ENCODE peak calls at places on chromosome 4, in eight cellular contexts. M is A673; U is CD4-positive, alpha-beta memory T cell; O is left lung; R is PC-3; H is tibial nerve; E is tibial artery; K is kidney. I is an unnamed sample.
A peak's percentile ranks its signal among the peaks of the same experiment; 100 is the strongest.

GRCh38 chr4:8515316-8516060 is 64.7 kb upstream of the GPR78 start:
- DNase-seq in M (no peak), U (no peak), O (no peak), R (no peak), H (no peak), E (no peak), K (no peak), I (no peak)

GRCh38 chr4:534101-534575 is 35.1 kb downstream of the PIGG start:
- DNase-seq in M (no peak), U (no peak), O (no peak), R (no peak), H (no peak), E (no peak), K (peak; percentile 60), I (no peak)

GRCh38 chr4:55729306-55730142 is 90.1 kb upstream of the EXOC1L start:
- DNase-seq in M (no peak), U (no peak), O (no peak), R (no peak), H (no peak), E (no peak), K (no peak), I (no peak)

GRCh38 chr4:19285146-19285545 is 966.6 kb upstream of the SLIT2 start:
- DNase-seq in M (no peak), U (no peak), O (no peak), R (no peak), H (no peak), E (no peak), K (no peak), I (no peak)

GRCh38 chr4:150348079-150348478 is 233.9 kb upstream of the MAB21L2 start:
- DNase-seq in M (peak; percentile 72), U (no peak), O (no peak), R (peak; percentile 89), H (no peak), E (no peak), K (no peak), I (no peak)

GRCh38 chr4:182240161-182241130 is 2.8 kb upstream of the TENM3 start:
- DNase-seq in M (no peak), U (no peak), O (no peak), R (no peak), H (no peak), E (no peak), K (peak; percentile 84), I (no peak)

GRCh38 chr4:20618010-20618409 is 82.2 kb upstream of the PACRGL start:
- DNase-seq in M (no peak), U (no peak), O (peak; percentile 63), R (no peak), H (no peak), E (no peak), K (no peak), I (no peak)

GRCh38 chr4:134747108-134747805 is 545.7 kb upstream of the PABPC4L start:
- DNase-seq in M (no peak), U (no peak), O (no peak), R (peak; percentile 13), H (no peak), E (no peak), K (no peak), I (no peak)

GRCh38 chr4:124206779-124207605 is 505.5 kb downstream of the ANKRD50 start:
- DNase-seq in M (peak; percentile 60), U (no peak), O (no peak), R (peak; percentile 87), H (no peak), E (no peak), K (no peak), I (no peak)

GRCh38 chr4:55612341-55612740 is 20.3 kb upstream of the PDCL2 start:
- DNase-seq in M (no peak), U (no peak), O (no peak), R (no peak), H (no peak), E (no peak), K (no peak), I (no peak)

GRCh38 chr4:153241970-153242847 is 38.0 kb downstream of the TRIM2 start:
- DNase-seq in M (peak; percentile 96), U (no peak), O (no peak), R (no peak), H (no peak), E (no peak), K (no peak), I (no peak)

GRCh38 chr4:6962211-6963041 is 52.8 kb downstream of the TBC1D14 start:
- DNase-seq in M (no peak), U (no peak), O (no peak), R (no peak), H (no peak), E (no peak), K (no peak), I (no peak)

GRCh38 chr4:150479665-150480064 is 102.3 kb upstream of the MAB21L2 start:
- DNase-seq in M (no peak), U (no peak), O (peak; percentile 35), R (no peak), H (no peak), E (no peak), K (no peak), I (no peak)

GRCh38 chr4:82852751-82853053 is 38.3 kb downstream of the SEC31A start:
- DNase-seq in M (no peak), U (no peak), O (no peak), R (peak; percentile 2), H (no peak), E (no peak), K (no peak), I (no peak)

GRCh38 chr4:7166981-7167700 is 25.2 kb upstream of the SORCS2 start:
- DNase-seq in M (no peak), U (no peak), O (peak; percentile 26), R (no peak), H (peak; percentile 12), E (peak; percentile 57), K (no peak), I (no peak)

DNA sequence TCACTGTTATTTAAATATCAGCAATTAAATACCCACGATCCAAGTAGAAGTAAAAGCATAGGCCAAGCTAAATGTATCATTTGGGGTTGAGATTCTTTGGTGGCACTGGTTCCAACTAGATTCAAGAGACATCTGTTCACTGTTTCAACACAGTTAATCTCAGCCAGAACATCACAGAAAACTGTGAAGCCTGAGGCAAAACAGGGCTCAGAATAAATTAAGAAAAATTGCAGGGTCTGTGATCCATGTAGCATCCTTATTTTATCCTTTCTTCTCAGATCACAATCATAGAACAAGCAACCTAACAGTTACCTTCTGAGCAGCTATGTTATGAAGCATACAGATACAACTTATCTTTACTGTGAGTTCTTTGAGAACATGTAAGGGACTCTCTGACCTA is 23.7 kb downstream of the YTHDC1 start:
- DNase-seq in M (no peak), U (no peak), O (no peak), R (no peak), H (no peak), E (no peak), K (no peak), I (no peak)
- H3K36me3 ChIP-seq in M (peaks cover 25% of the 10 kb centered on the region), U (peaks cover 59% of the 10 kb centered on the region), O (peaks cover 80% of the 10 kb centered on the region), R (peaks cover 60% of the 10 kb centered on the region), H (peaks cover 97% of the 10 kb centered on the region), E (peaks cover 80% of the 10 kb centered on the region), K (peaks cover 40% of the 10 kb centered on the region), I (peaks cover 87% of the 10 kb centered on the region)

DNA sequence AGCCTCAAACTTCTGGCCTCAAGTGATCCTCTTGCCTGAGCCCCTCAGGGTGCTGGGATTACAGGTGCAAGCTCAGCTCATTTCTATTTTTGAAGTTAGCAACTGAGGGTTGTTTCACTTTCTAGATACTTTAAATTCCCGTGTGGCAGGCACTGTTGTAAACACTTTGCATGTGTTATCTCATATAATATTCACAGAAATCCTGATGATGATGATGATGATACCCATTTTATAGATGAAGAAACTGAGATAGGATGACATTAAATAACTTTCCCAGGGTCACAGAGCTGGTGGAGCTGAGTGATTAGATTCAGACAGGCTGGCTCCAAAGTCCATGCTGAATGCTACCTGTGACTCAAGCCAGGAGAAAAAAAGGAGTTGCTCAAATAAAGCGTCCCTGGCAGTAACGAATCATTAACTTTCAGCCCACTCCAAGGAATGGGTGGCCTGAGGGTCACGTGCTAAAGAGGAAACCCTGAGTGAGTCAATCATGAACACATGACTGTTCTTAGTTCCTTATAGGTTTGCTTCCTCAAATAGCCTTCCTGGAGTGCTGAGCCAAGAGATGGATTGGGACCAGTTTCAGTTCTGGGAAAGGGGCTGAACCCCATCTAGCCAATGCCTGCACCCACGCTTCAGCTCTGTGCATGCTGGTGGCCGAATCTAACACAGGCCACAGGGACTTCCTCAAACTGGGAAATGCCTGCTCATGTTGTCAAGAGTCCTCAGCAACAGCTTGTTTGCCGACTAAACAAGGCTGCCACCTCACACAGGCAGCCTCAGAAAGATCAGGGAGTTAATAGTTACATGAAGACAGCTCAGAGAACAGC is 52.8 kb downstream of the RBM47 start:
- DNase-seq in M (no peak), U (no peak), O (peak; percentile 95), R (peak; percentile 88), H (peak; percentile 28), E (peak; percentile 86), K (peak; percentile 93), I (no peak)
- H3K4me3 ChIP-seq in M (no peak overlapping the region), U (no peak overlapping the region), O (no peak overlapping the region), R (peak overlapping the region; percentile 39), H (peak overlapping the region; percentile 0), E (peak overlapping the region; percentile 10), K (peak overlapping the region; percentile 13), I (no peak overlapping the region)

GRCh38 chr4:113461281-113461680 is 300.3 kb downstream of the CAMK2D start:
- DNase-seq in M (no peak), U (no peak), O (no peak), R (no peak), H (no peak), E (no peak), K (no peak), I (no peak)

GRCh38 chr4:113462286-113462685 is 299.3 kb downstream of the CAMK2D start:
- DNase-seq in M (no peak), U (no peak), O (no peak), R (no peak), H (no peak), E (no peak), K (no peak), I (no peak)

GRCh38 chr4:113452868-113453620 is 308.5 kb downstream of the CAMK2D start:
- DNase-seq in M (peak; percentile 81), U (no peak), O (no peak), R (peak; percentile 13), H (no peak), E (no peak), K (no peak), I (no peak)

GRCh38 chr4:113455081-113455480 is 306.5 kb downstream of the CAMK2D start:
- DNase-seq in M (no peak), U (no peak), O (no peak), R (no peak), H (no peak), E (no peak), K (no peak), I (no peak)

GRCh38 chr4:113457886-113458285 is 303.7 kb downstream of the CAMK2D start:
- DNase-seq in M (no peak), U (no peak), O (no peak), R (no peak), H (no peak), E (no peak), K (no peak), I (no peak)
- H3K36me3 ChIP-seq in M (no peaks in the 10 kb centered on the region), U (no peaks in the 10 kb centered on the region), O (peaks cover 20% of the 10 kb centered on the region), R (no peaks in the 10 kb centered on the region), H (peaks cover 58% of the 10 kb centered on the region), E (peaks cover 24% of the 10 kb centered on the region), K (peaks cover 4% of the 10 kb centered on the region), I (peaks cover 52% of the 10 kb centered on the region)

DNA sequence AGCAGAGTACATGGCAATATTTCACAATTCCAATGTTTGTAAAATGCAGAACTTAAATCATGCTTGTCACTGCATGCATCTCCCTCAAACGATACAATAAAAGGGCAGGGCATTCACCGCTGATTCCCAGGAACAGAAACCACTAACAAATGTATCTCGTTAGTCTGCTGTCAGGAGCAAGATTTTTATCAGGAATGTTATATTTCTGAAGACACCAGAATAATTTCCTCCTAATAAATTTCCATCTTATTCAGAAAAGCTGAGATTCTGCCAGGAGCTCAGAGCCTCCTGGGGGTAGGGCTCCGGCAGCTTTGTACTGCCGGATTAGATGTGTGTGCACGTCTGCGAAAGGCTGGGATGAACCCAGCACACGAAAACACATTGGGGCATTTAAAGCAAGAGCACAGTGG is 54.0 kb upstream of the LDB2 start:
- DNase-seq in M (peak; percentile 54), U (no peak), O (no peak), R (no peak), H (no peak), E (no peak), K (no peak), I (no peak)
- H3K4me3 ChIP-seq in M (peak overlapping the region; percentile 21), U (no peak overlapping the region), O (no peak overlapping the region), R (no peak overlapping the region), H (peak overlapping the region; percentile 3), E (no peak overlapping the region), K (peak overlapping the region; percentile 29), I (no peak overlapping the region)